ENCODE peak calls at places on chromosomes 1 and 21, in six cellular contexts. R is stomach, W is A549, H is chondrocyte, Q is dorsolateral prefrontal cortex, G is kidney. M is an unnamed sample.

GRCh38 chr1:201166964-201167624 is 12.8 kb upstream of the TMEM9 start:
- DNase-seq in R (peak; percentile 58), W (no peak), H (no peak), Q (no peak), G (no peak), M (no peak)

GRCh38 chr1:164914208-164914607 is 355.2 kb downstream of the PBX1 start:
- DNase-seq in R (no peak), W (no peak), H (no peak), Q (no peak), G (no peak), M (no peak)

GRCh38 chr1:237470712-237471310 is 419.9 kb downstream of the ZP4 start:
- DNase-seq in R (peak; percentile 50), W (no peak), H (no peak), Q (no peak), G (no peak), M (no peak)

GRCh38 chr1:53068314-53069084 is 6.5 kb downstream of the PODN start:
- DNase-seq in R (peak; percentile 11), W (no peak), H (peak; percentile 75), Q (no peak), G (peak; percentile 39), M (no peak)

GRCh38 chr1:1040004-1040991 is 20.4 kb downstream of the AGRN start:
- DNase-seq in R (peak; percentile 80), W (no peak), H (no peak), Q (peak; percentile 19), G (peak; percentile 92), M (peak; percentile 74)

GRCh38 chr1:21834094-21834493 is 22.0 kb downstream of the LDLRAD2 start:
- DNase-seq in R (no peak), W (no peak), H (no peak), Q (no peak), G (no peak), M (no peak)

GRCh38 chr1:6456800-6457466 is 9.0 kb downstream of the TNFRSF25 start:
- DNase-seq in R (no peak), W (no peak), H (peak; percentile 70), Q (no peak), G (no peak), M (no peak)

GRCh38 chr1:85611856-85612255 is 31.3 kb downstream of the CCN1 start:
- DNase-seq in R (peak; percentile 35), W (peak; percentile 34), H (peak; percentile 87), Q (no peak), G (peak; percentile 82), M (peak; percentile 83)

GRCh38 chr1:230141002-230141648 is 74.1 kb downstream of the GALNT2 start:
- DNase-seq in R (no peak), W (no peak), H (no peak), Q (no peak), G (no peak), M (no peak)

GRCh38 chr1:233707153-233707905 is 93.4 kb downstream of the KCNK1 start:
- DNase-seq in R (peak; percentile 67), W (peak; percentile 69), H (no peak), Q (no peak), G (no peak), M (peak; percentile 45)

GRCh38 chr1:196977278-196977677 is at the start of gene CFHR5:
- DNase-seq in R (no peak), W (no peak), H (no peak), Q (no peak), G (no peak), M (no peak)

GRCh38 chr21:40615503-40616376 is 231.2 kb downstream of the DSCAM start:
- DNase-seq in R (no peak), W (no peak), H (no peak), Q (no peak), G (no peak), M (no peak)

GRCh38 chr1:236345728-236346127 is 48.4 kb upstream of the EDARADD start:
- DNase-seq in R (no peak), W (peak; percentile 16), H (no peak), Q (no peak), G (no peak), M (no peak)

GRCh38 chr1:154629160-154630073 is 21.4 kb upstream of the ADAR start:
- DNase-seq in R (no peak), W (no peak), H (no peak), Q (no peak), G (no peak), M (no peak)

GRCh38 chr21:43805275-43805800 is 16.0 kb downstream of the RRP1 start:
- DNase-seq in R (no peak), W (no peak), H (no peak), Q (no peak), G (no peak), M (no peak)

GRCh38 chr1:92965003-92965402 is 3.7 kb upstream of the DIPK1A start:
- DNase-seq in R (no peak), W (no peak), H (no peak), Q (no peak), G (no peak), M (no peak)

DNA sequence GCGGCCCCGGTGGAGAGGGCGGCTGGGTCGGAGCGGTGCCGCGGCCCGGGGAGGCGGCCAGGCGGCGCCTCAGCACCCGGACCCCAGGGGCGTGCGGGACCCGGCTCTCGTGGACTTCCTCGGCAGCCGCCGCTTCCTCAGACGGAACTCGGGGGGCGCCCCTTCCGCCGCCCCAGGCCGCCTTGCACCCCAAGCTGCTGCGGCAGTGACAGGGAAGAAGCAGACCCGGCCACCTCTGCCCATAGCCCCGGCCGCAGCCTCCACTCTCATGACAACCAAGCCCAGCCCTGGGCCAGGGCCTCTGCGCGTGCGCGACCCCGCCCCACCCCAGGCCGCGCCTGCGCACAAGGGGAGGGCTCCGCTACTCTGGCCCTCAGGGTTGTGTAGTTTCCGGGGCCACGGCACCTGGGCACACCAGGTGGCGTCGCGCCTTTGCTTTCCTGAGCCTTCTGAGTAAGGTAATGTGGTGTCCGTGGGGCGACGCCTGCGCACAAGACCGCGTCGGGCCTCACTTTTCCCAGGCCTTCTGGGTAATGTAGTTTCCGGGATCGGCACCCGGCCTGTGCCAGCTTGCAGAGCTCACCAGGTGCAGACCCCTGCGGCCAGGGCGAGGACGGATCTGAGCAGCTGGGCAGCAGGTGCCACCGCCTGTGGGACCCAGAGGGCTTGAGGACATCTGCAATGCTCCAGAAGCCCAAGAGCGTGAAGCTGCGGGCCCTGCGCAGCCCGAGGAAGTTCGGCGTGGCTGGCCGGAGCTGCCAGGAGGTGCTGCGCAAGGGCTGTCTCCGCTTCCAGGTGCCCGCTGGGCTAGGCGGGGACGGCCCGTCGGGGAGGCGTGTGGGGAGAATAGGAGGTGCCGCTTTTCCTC is at the start of the genes CEP104 and DFFB:
- DNase-seq in R (peak; percentile 98), W (peak; percentile 96), H (peak; percentile 93), Q (peak; percentile 95), G (peak; percentile 98), M (peak; percentile 97)
- TF ChIP-seq CTCF in R (no peak), W (peak; percentile 36), H (peak; percentile 11), Q (peak; percentile 45), G (peak; percentile 38), M (peak; percentile 84)

DNA sequence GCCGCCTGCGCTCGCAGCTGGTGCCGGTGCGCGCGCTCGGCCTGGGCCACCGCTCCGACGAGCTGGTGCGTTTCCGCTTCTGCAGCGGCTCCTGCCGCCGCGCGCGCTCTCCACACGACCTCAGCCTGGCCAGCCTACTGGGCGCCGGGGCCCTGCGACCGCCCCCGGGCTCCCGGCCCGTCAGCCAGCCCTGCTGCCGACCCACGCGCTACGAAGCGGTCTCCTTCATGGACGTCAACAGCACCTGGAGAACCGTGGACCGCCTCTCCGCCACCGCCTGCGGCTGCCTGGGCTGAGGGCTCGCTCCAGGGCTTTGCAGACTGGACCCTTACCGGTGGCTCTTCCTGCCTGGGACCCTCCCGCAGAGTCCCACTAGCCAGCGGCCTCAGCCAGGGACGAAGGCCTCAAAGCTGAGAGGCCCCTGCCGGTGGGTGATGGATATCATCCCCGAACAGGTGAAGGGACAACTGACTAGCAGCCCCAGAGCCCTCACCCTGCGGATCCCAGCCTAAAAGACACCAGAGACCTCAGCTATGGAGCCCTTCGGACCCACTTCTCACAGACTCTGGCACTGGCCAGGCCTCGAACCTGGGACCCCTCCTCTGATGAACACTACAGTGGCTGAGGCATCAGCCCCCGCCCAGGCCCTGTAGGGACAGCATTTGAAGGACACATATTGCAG is 3.0 kb downstream of the ARTN start:
- DNase-seq in R (peak; percentile 45), W (no peak), H (no peak), Q (peak; percentile 49), G (no peak), M (no peak)
- TF ChIP-seq CTCF in R (no peak), W (no peak), H (peak; percentile 47), Q (no peak), G (no peak), M (no peak)

GRCh38 chr1:104878203-104878911 is 1128.7 kb downstream of the AMY1C start:
- DNase-seq in R (no peak), W (no peak), H (no peak), Q (no peak), G (no peak), M (no peak)
- TF ChIP-seq CTCF in R (no peak), W (no peak), H (peak; percentile 34), Q (no peak), G (no peak), M (no peak)

GRCh38 chr1:241747992-241748391 is 95.9 kb downstream of the WDR64 start:
- DNase-seq in R (no peak), W (no peak), H (no peak), Q (no peak), G (no peak), M (no peak)
- TF ChIP-seq CTCF in R (no peak), W (no peak), H (no peak), Q (no peak), G (no peak), M (no peak)

GRCh38 chr1:30033276-30034104 is 689.9 kb downstream of the MATN1 start:
- DNase-seq in R (no peak), W (no peak), H (peak; percentile 69), Q (no peak), G (no peak), M (no peak)
- TF ChIP-seq CTCF in R (no peak), W (no peak), H (no peak), Q (no peak), G (no peak), M (no peak)

DNA sequence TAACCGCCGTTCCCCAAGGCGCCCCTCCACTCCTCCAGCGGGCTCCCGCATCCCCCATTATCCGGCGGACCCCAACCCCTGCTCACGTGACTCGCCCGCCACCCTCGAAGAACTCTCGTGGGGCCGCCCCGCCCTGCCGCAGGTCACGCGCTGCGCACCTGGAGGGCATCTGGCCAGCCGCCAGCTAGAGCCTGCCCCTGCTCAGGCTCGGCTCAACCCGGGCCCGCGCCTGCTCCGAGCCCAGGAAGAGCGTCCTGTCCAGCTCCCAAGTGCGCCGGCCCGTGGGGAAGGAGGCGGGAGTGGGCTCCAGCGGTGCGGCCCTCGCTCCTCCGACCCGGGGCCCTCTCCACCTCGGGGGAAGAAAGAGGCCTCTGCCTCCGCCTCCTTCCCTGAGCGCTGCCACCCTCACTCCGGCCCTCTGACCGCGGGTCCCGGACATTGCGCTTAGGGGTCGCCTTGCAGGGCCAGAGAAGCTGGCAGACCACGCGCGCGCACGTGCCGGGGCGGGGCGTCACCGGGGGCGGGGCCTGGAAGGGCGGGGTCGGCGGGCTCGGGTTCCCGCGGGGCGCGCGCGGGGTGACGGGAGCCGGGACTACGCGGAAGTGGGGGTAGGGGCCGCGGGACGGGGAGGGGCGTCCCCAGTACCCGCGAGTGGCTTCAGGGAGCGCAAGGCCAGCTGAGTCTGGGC is 28.4 kb downstream of the HMGN2 start:
- DNase-seq in R (peak; percentile 91), W (peak; percentile 24), H (peak; percentile 94), Q (peak; percentile 77), G (peak; percentile 97), M (peak; percentile 44)
- TF ChIP-seq CTCF in R (no peak), W (no peak), H (peak; percentile 71), Q (peak; percentile 0), G (no peak), M (no peak)

M was measured in keratinocyte.